ENCODE peak calls at places on chromosomes 16 and 17, in five cellular contexts. One of them, this sample, is unnamed.

GRCh38 chr17:36511216-36511615 is 23.5 kb downstream of the MYO19 start:
- DNase-seq in H54: no peak
- DNase-seq in A549: no peak
- DNase-seq in stomach: no peak
- DNase-seq in ovary: no peak
- DNase-seq in this sample: no peak

GRCh38 chr17:12994341-12995074 is 23.3 kb downstream of the ELAC2 start:
- DNase-seq in ovary: no peak
- DNase-seq in A549: no peak
- DNase-seq in H54: no peak
- DNase-seq in stomach: no peak
- DNase-seq in this sample: no peak

GRCh38 chr17:44354582-44355309 is 8.9 kb downstream of the FAM171A2 start:
- DNase-seq in stomach: no peak
- DNase-seq in H54: no peak
- DNase-seq in A549: no peak
- DNase-seq in ovary: no peak
- DNase-seq in this sample: no peak

GRCh38 chr16:82195917-82196494 is 26.0 kb upstream of the MPHOSPH6 start:
- DNase-seq in A549: no peak
- DNase-seq in ovary: no peak
- DNase-seq in stomach: no peak
- DNase-seq in H54: no peak
- DNase-seq in this sample: no peak

GRCh38 chr16:88015806-88016140 is 64.5 kb downstream of the BANP start:
- DNase-seq in ovary: peak
- DNase-seq in stomach: no peak
- DNase-seq in A549: no peak
- DNase-seq in H54: no peak
- DNase-seq in this sample: no peak

GRCh38 chr16:3274490-3274889 is 8.8 kb upstream of the ZNF263 start:
- DNase-seq in ovary: no peak
- DNase-seq in A549: no peak
- DNase-seq in stomach: no peak
- DNase-seq in H54: no peak
- DNase-seq in this sample: no peak

GRCh38 chr16:85650864-85651811 is 37.6 kb downstream of the GINS2 start:
- DNase-seq in ovary: peak
- DNase-seq in stomach: peak
- DNase-seq in H54: no peak
- DNase-seq in A549: no peak
- DNase-seq in this sample: no peak

GRCh38 chr16:16014329-16015224 is 65.2 kb downstream of the ABCC1 start:
- DNase-seq in A549: peak
- DNase-seq in stomach: peak
- DNase-seq in ovary: peak
- DNase-seq in H54: no peak
- DNase-seq in this sample: peak

GRCh38 chr16:68371706-68372380 is 61.0 kb downstream of the PRMT7 start:
- DNase-seq in H54: no peak
- DNase-seq in stomach: no peak
- DNase-seq in ovary: no peak
- DNase-seq in A549: no peak
- DNase-seq in this sample: no peak

GRCh38 chr17:30831257-30831656 is 509 bp upstream of the ATAD5 start:
- DNase-seq in ovary: no peak
- DNase-seq in H54: no peak
- DNase-seq in A549: peak
- DNase-seq in stomach: no peak
- DNase-seq in this sample: no peak

DNA sequence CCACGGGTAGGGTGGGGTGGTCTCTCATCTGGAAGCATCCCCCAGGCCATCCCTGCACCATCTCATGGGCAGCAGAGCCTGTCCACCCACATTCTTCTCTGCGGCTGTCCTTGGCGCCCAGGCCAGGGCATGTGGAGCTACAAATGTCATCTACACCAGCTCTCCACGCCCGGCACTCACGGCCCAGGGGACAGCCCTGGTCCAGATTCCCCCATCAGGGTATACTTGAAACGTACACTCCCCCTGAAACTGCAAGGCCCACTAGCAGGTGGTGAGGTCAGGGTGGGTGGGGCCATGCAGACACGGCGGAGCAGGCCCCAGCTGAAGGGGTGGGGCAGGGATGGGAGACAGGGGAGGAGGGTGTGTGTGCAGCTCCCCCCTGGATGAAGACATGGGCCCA is 3.2 kb upstream of the SOX8 start:
- DNase-seq in stomach: no peak
- DNase-seq in H54: no peak
- DNase-seq in A549: no peak
- DNase-seq in ovary: no peak
- DNase-seq in this sample: no peak
- TF ChIP-seq POLR2A in stomach: no peak
- TF ChIP-seq POLR2A in H54: no peak
- TF ChIP-seq POLR2A in A549: no peak
- TF ChIP-seq POLR2A in ovary: no peak
- TF ChIP-seq POLR2A in this sample: no peak

DNA sequence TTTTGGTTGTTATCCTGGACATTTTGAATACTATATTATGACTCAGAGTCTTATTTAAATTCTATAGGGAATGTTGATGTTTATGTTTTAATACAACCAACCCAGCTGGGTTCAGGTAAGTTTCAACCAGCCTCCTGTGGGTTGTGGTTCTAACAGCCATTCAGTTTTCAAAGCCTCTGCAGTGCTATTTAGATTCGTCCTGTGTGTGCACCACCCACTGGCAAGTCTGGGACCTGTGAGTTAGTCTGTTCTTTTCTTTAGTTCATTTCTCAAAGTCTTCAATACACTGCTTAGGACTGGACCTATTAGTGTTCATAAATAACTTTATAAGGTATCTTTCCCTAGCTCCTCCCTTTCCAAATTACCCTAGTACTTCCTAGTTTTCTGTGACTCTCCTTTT is 170.6 kb downstream of the TMEM132E start:
- DNase-seq in stomach: no peak
- DNase-seq in ovary: no peak
- DNase-seq in H54: no peak
- DNase-seq in A549: no peak
- DNase-seq in this sample: no peak
- TF ChIP-seq POLR2A in stomach: no peak
- TF ChIP-seq POLR2A in ovary: no peak
- TF ChIP-seq POLR2A in H54: no peak
- TF ChIP-seq POLR2A in A549: no peak
- TF ChIP-seq POLR2A in this sample: no peak

DNA sequence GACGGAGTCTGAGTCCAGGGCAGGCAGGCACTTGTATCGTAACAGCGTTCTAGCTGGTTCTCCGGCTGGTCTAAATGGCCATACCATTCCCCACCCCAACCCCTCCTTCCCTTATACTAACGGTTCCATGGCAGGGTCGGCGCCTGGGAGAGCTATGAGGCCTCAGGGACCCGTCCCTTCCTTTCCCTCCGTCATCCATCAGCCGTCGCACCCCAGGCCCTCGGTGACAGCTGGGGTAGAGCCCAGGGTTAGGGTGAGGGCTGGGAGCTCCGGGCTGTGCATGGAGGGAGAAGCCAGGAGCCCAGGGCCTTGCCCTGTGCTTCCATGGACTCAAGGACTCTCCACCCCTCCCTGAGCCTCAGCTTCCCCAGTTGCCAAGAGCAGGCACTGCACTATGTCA is 101.4 kb downstream of the RBFOX3 start:
- DNase-seq in A549: no peak
- DNase-seq in H54: no peak
- DNase-seq in ovary: no peak
- DNase-seq in stomach: no peak
- DNase-seq in this sample: no peak
- TF ChIP-seq POLR2A in A549: no peak
- TF ChIP-seq POLR2A in H54: no peak
- TF ChIP-seq POLR2A in ovary: no peak
- TF ChIP-seq POLR2A in stomach: no peak
- TF ChIP-seq POLR2A in this sample: no peak

GRCh38 chr17:7614422-7615264 is at the start of gene FXR2:
- DNase-seq in A549: peak
- DNase-seq in H54: peak
- DNase-seq in stomach: peak
- DNase-seq in ovary: peak
- DNase-seq in this sample: peak
- TF ChIP-seq POLR2A in A549: peak
- TF ChIP-seq POLR2A in H54: peak
- TF ChIP-seq POLR2A in stomach: no peak
- TF ChIP-seq POLR2A in ovary: peak
- TF ChIP-seq POLR2A in this sample: peak